ENCODE peak calls at places on chromosome 21, in ten cellular contexts. D is left ventricle myocardium inferior; H is colonic mucosa; I is Caco-2; J is fibroblast of pulmonary artery; C is fibroblast of mammary gland; Q is CD8-positive, alpha-beta T cell; V is GM13976; Z is spleen; A is SK-N-SH. O is an unnamed sample.

GRCh38 chr21:39452207-39452964 is 616 bp downstream of the SH3BGR start:
- DNase-seq in D (no peak), H (no peak), I (no peak), J (peak), C (peak), Q (no peak), V (no peak), Z (no peak), A (no peak), O (no peak)

GRCh38 chr21:46024983-46025860 is 43.7 kb downstream of the COL6A1 start:
- DNase-seq in D (no peak), H (no peak), I (peak), J (peak), C (peak), Q (no peak), V (no peak), Z (no peak), A (no peak), O (no peak)

GRCh38 chr21:45972716-45973474 is 8.7 kb upstream of the COL6A1 start:
- DNase-seq in D (peak), H (no peak), I (no peak), J (peak), C (peak), Q (no peak), V (peak), Z (peak), A (peak), O (peak)

GRCh38 chr21:29114765-29115164 is 15.7 kb upstream of the MAP3K7CL start:
- DNase-seq in D (no peak), H (no peak), I (peak), J (peak), C (peak), Q (no peak), V (no peak), Z (no peak), A (no peak), O (no peak)

GRCh38 chr21:25903599-25903998 is 168.8 kb downstream of the GABPA start:
- DNase-seq in D (no peak), H (no peak), I (no peak), J (no peak), C (no peak), Q (no peak), V (no peak), Z (no peak), A (no peak), O (no peak)

GRCh38 chr21:31493350-31493880 is 149.4 kb upstream of the TIAM1 start:
- DNase-seq in D (no peak), H (no peak), I (no peak), J (no peak), C (no peak), Q (no peak), V (no peak), Z (no peak), A (no peak), O (no peak)

GRCh38 chr21:42414928-42415769 is 11.4 kb downstream of the UBASH3A start:
- DNase-seq in D (no peak), H (no peak), I (no peak), J (peak), C (peak), Q (peak), V (peak), Z (peak), A (no peak), O (no peak)

GRCh38 chr21:32597205-32597604 is 11.9 kb upstream of the TCP10L start:
- DNase-seq in D (no peak), H (no peak), I (no peak), J (peak), C (peak), Q (no peak), V (no peak), Z (no peak), A (no peak), O (no peak)

GRCh38 chr21:31343680-31344480 is at the start of gene TIAM1:
- DNase-seq in D (peak), H (peak), I (no peak), J (peak), C (peak), Q (no peak), V (no peak), Z (no peak), A (peak), O (no peak)

GRCh38 chr21:31580866-31581276 is 78.6 kb upstream of the SOD1 start:
- DNase-seq in D (peak), H (peak), I (peak), J (peak), C (peak), Q (peak), V (peak), Z (no peak), A (peak), O (no peak)

GRCh38 chr21:42962360-42963007 is 11.9 kb upstream of the PKNOX1 start:
- DNase-seq in D (no peak), H (no peak), I (no peak), J (no peak), C (no peak), Q (no peak), V (no peak), Z (peak), A (no peak), O (no peak)

GRCh38 chr21:46154155-46154954 is 1.0 kb downstream of the FTCD start:
- DNase-seq in D (no peak), H (no peak), I (no peak), J (no peak), C (no peak), Q (peak), V (no peak), Z (peak), A (no peak), O (no peak)

GRCh38 chr21:26140185-26140584 is 30.4 kb downstream of the APP start:
- DNase-seq in D (peak), H (peak), I (no peak), J (peak), C (peak), Q (no peak), V (no peak), Z (no peak), A (no peak), O (no peak)

GRCh38 chr21:24163539-24163938 is 1443.7 kb downstream of the MRPL39 start:
- DNase-seq in D (no peak), H (no peak), I (no peak), J (no peak), C (no peak), Q (no peak), V (no peak), Z (no peak), A (no peak), O (no peak)

GRCh38 chr21:42781150-42781980 is 98.0 kb downstream of the WDR4 start:
- DNase-seq in D (no peak), H (peak), I (peak), J (no peak), C (no peak), Q (no peak), V (no peak), Z (peak), A (peak), O (no peak)

GRCh38 chr21:28099296-28099695 is 893.4 kb downstream of the LTN1 start:
- DNase-seq in D (peak), H (peak), I (no peak), J (peak), C (peak), Q (no peak), V (no peak), Z (no peak), A (no peak), O (no peak)

GRCh38 chr21:38249256-38249655 is 7.5 kb upstream of the KCNJ15 start:
- DNase-seq in D (no peak), H (no peak), I (no peak), J (no peak), C (no peak), Q (no peak), V (no peak), Z (no peak), A (no peak), O (no peak)

GRCh38 chr21:14116080-14116481 is 94.7 kb downstream of the LIPI start:
- DNase-seq in D (no peak), H (no peak), I (no peak), J (no peak), C (no peak), Q (no peak), V (peak), Z (no peak), A (no peak), O (no peak)

GRCh38 chr21:46390603-46391545 is 66.9 kb downstream of the PCNT start:
- DNase-seq in D (no peak), H (no peak), I (no peak), J (no peak), C (no peak), Q (no peak), V (no peak), Z (no peak), A (no peak), O (no peak)

GRCh38 chr21:41914965-41915364 is 35.8 kb upstream of the PRDM15 start:
- DNase-seq in D (no peak), H (no peak), I (no peak), J (no peak), C (no peak), Q (no peak), V (no peak), Z (no peak), A (no peak), O (no peak)

GRCh38 chr21:26169611-26170470 is 729 bp downstream of the APP start:
- DNase-seq in D (peak), H (peak), I (peak), J (peak), C (peak), Q (peak), V (peak), Z (peak), A (peak), O (no peak)

GRCh38 chr21:31753949-31754348 is 22.0 kb upstream of the SCAF4 start:
- DNase-seq in D (no peak), H (no peak), I (no peak), J (no peak), C (no peak), Q (no peak), V (no peak), Z (no peak), A (no peak), O (no peak)

GRCh38 chr21:38388219-38388618 is 110.1 kb downstream of the ERG start:
- DNase-seq in D (no peak), H (no peak), I (no peak), J (peak), C (peak), Q (no peak), V (no peak), Z (no peak), A (no peak), O (no peak)

GRCh38 chr21:46063734-46064680 is 33.9 kb upstream of the COL6A2 start:
- DNase-seq in D (no peak), H (no peak), I (no peak), J (no peak), C (no peak), Q (no peak), V (no peak), Z (no peak), A (no peak), O (no peak)

GRCh38 chr21:32476661-32477423 is 64.3 kb downstream of the EVA1C start:
- DNase-seq in D (no peak), H (no peak), I (no peak), J (no peak), C (no peak), Q (no peak), V (no peak), Z (peak), A (no peak), O (no peak)

GRCh38 chr21:35933466-35933865 is 126.9 kb downstream of the SETD4 start:
- DNase-seq in D (peak), H (no peak), I (no peak), J (peak), C (peak), Q (no peak), V (no peak), Z (no peak), A (no peak), O (no peak)
- TF ChIP-seq CTCF in D (peak), H (no peak), I (no peak), J (peak), C (peak), Q (no peak), V (no peak), Z (no peak), A (peak), O (no peak)

DNA sequence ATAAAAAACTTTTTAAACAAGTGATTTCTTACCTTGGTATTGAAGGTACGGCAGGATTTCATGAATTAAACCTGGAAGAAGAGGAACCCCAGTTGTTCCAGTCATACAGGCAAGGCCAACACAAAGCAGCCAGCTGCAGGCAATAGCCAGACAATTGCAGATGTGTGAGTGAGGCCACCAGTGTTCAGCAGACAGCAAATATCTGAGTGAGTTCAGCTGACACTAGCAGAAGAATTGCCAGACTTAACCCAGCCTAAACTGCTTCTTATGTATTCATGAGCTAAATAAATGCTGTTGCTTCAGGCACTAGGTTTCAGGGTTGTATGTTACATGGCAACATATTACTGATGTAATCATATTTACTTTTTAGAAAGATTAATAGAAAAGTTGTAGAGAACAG is 129.9 kb upstream of the CHODL start:
- DNase-seq in D (no peak), H (no peak), I (no peak), J (no peak), C (no peak), Q (no peak), V (no peak), Z (no peak), A (no peak), O (no peak)
- TF ChIP-seq CTCF in D (no peak), H (no peak), I (no peak), J (no peak), C (no peak), Q (no peak), V (no peak), Z (no peak), A (no peak), O (no peak)

GRCh38 chr21:17050646-17051045 is 462.2 kb upstream of the CXADR start:
- DNase-seq in D (no peak), H (no peak), I (no peak), J (no peak), C (no peak), Q (no peak), V (no peak), Z (no peak), A (no peak), O (no peak)

GRCh38 chr21:17044696-17045095 is 468.1 kb upstream of the CXADR start:
- DNase-seq in D (no peak), H (no peak), I (no peak), J (no peak), C (no peak), Q (no peak), V (no peak), Z (no peak), A (no peak), O (no peak)

GRCh38 chr21:17048974-17049373 is 463.9 kb upstream of the CXADR start:
- DNase-seq in D (no peak), H (no peak), I (no peak), J (no peak), C (no peak), Q (no peak), V (no peak), Z (no peak), A (no peak), O (no peak)

GRCh38 chr21:17050156-17050555 is 462.7 kb upstream of the CXADR start:
- DNase-seq in D (no peak), H (no peak), I (no peak), J (no peak), C (no peak), Q (no peak), V (no peak), Z (no peak), A (no peak), O (no peak)

DNA sequence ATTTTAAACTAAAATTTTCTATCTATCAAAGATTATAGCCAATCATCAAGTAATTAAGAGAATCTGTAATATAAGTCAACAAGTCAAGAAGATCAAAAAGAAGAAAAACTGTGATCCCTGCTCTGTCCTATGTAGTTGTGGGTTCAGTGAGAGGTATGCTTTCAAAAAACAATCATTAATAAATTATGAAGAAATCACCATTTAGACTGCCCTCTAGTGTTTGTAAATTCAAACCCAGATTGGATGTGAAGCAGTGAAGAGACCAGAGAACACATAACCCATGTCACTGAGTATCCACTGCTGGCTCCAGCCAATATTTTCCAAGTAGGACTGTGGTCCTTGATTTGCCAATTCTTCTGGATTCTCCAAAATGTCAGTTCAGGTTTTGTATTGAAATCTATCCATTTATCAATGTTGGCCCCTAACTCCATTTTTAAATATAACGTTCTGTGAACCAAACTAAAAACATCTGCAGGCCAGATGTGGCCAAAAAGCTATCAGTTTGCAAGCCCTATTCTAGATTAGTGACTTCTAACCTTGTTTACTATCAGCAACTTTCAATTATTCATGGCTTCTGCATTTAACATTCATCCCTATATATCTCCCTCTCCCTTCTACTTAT is 467.5 kb upstream of the CXADR start:
- DNase-seq in D (no peak), H (no peak), I (peak), J (peak), C (peak), Q (no peak), V (no peak), Z (no peak), A (peak), O (no peak)
- TF ChIP-seq CTCF in D (peak), H (no peak), I (peak), J (peak), C (peak), Q (no peak), V (peak), Z (no peak), A (peak), O (peak)

DNA sequence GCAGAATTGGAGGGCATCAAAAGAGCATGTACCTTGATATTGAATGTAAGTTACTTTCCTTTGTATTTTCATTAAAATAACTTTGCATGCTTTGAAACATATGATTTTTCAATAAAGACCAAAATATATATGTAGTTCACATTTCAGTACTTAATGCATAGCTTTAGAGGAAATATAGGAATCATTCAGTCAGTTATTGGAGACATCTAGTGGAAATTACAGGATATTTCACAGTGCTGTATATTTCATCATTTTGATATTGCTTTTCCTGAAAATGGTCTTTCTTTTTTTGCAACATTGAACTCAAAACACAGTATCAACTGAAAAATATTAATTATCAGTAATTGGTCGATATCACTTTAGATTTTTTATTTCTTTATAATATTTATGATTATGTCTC is 375.8 kb downstream of the NCAM2 start:
- DNase-seq in D (no peak), H (no peak), I (no peak), J (peak), C (peak), Q (no peak), V (no peak), Z (no peak), A (no peak), O (no peak)
- TF ChIP-seq CTCF in D (no peak), H (no peak), I (no peak), J (peak), C (peak), Q (no peak), V (no peak), Z (no peak), A (peak), O (peak)

DNA sequence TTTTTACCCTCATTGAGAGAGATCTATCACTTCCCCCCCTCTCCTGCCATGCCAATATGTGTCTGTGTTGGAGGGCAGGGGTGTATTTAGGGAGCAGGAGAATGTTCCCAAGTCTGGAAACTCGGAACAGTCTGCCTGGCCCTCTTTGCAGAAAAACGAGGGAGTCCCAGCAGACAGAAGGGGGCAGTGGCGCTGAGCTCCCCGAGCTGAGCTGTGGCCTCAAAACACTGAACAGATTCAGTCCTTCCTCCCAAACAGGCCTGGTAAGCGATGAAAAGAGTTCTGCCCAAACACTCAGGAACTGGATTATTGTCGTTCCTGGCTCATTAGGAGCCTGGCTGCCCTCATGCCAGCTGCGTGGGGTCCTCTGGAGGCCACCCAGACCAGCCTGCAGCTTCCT is 981 bp downstream of the CLDN14 start:
- DNase-seq in D (no peak), H (no peak), I (no peak), J (peak), C (no peak), Q (no peak), V (no peak), Z (peak), A (no peak), O (no peak)
- TF ChIP-seq CTCF in D (no peak), H (no peak), I (no peak), J (peak), C (no peak), Q (no peak), V (no peak), Z (no peak), A (peak), O (no peak)

DNA sequence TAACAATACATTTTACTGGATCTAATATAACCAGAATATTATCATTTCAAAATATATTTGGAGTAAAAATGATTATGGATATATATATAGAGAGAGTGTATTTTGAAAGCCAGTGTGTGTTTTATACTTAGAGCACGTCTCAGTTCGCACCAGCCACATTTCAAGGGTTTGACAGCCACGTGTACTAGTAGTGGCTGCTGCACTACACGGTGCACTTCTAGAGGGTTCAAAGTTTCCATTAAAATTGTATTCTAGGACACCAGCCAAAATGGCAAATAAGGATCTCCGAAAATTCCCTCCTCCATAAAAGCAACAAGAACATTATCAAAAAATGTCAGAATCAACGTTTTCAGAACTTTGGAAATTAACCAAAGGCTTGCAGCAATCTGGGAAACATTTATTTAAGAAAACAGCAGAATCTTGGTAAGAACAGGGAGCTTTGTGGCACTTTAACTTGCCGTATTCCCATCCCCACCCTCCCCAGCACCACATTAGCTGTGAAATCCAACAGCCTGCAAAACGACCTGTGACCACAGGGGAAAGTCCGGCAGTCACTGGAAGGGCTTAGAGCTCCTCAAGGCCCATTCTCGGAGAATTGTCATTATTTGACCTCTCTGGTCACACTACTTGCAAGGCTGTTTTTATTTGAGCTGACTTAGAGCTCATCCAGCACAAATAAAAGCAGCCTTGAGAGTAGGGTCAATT is 33.5 kb upstream of the MRPS6 start:
- DNase-seq in D (no peak), H (no peak), I (no peak), J (no peak), C (no peak), Q (no peak), V (no peak), Z (no peak), A (no peak), O (no peak)
- TF ChIP-seq CTCF in D (no peak), H (no peak), I (no peak), J (no peak), C (no peak), Q (no peak), V (no peak), Z (no peak), A (no peak), O (no peak)

GRCh38 chr21:44510109-44510507 is 29.9 kb downstream of the KRTAP10-1 start:
- DNase-seq in D (no peak), H (no peak), I (no peak), J (no peak), C (no peak), Q (no peak), V (no peak), Z (no peak), A (no peak), O (no peak)

GRCh38 chr21:44511219-44511937 is 28.6 kb downstream of the KRTAP10-1 start:
- DNase-seq in D (no peak), H (no peak), I (no peak), J (no peak), C (no peak), Q (no peak), V (no peak), Z (no peak), A (no peak), O (no peak)

GRCh38 chr21:44509539-44509938 is 30.5 kb downstream of the KRTAP10-1 start:
- DNase-seq in D (peak), H (peak), I (no peak), J (no peak), C (no peak), Q (no peak), V (no peak), Z (no peak), A (peak), O (no peak)

GRCh38 chr21:44511938-44512275 is 28.1 kb downstream of the KRTAP10-1 start:
- DNase-seq in D (no peak), H (no peak), I (no peak), J (no peak), C (no peak), Q (no peak), V (no peak), Z (no peak), A (no peak), O (no peak)

GRCh38 chr21:44510508-44511218 is 29.3 kb downstream of the KRTAP10-1 start:
- DNase-seq in D (peak), H (peak), I (peak), J (peak), C (peak), Q (peak), V (peak), Z (peak), A (peak), O (peak)
- TF ChIP-seq CTCF in D (peak), H (peak), I (peak), J (peak), C (peak), Q (peak), V (peak), Z (peak), A (peak), O (peak)